ENCODE peak calls at places on chromosomes 12 and 14, in seven cellular contexts. S, U, Q, M, O, C and T are unnamed samples.

GRCh38 chr12:57803317-57803893 is 15.1 kb downstream of the AVIL start:
- DNase-seq in S (peak), U (peak), Q (no peak), M (peak), O (no peak), C (peak), T (peak)

GRCh38 chr12:42356344-42356743 is 30.4 kb downstream of the PPHLN1 start:
- DNase-seq in S (no peak), U (no peak), Q (no peak), M (no peak), O (no peak), C (no peak), T (no peak)

GRCh38 chr12:89470741-89471504 is 53.7 kb downstream of the GALNT4 start:
- DNase-seq in S (peak), U (peak), Q (no peak), M (peak), O (no peak), C (peak), T (peak)

GRCh38 chr12:83575326-83575725 is 888.6 kb downstream of the TMTC2 start:
- DNase-seq in S (no peak), U (peak), Q (no peak), M (peak), O (no peak), C (no peak), T (no peak)

GRCh38 chr14:105251920-105252319 is 3.6 kb downstream of the BTBD6 start:
- DNase-seq in S (no peak), U (no peak), Q (no peak), M (no peak), O (peak), C (no peak), T (no peak)

GRCh38 chr14:56854325-56854724 is 44.0 kb upstream of the OTX2 start:
- DNase-seq in S (no peak), U (no peak), Q (no peak), M (no peak), O (no peak), C (no peak), T (no peak)

GRCh38 chr12:64389154-64389553 is 1.4 kb downstream of the C12orf56 start:
- DNase-seq in S (no peak), U (no peak), Q (no peak), M (no peak), O (no peak), C (no peak), T (no peak)

GRCh38 chr14:74324945-74325361 is 22.2 kb upstream of the ABCD4 start:
- DNase-seq in S (peak), U (peak), Q (no peak), M (peak), O (no peak), C (peak), T (peak)

GRCh38 chr12:14995583-14996425 is 23.0 kb downstream of the PDE6H start:
- DNase-seq in S (peak), U (peak), Q (peak), M (peak), O (no peak), C (peak), T (peak)

GRCh38 chr14:31243860-31244259 is 36.3 kb upstream of the HECTD1 start:
- DNase-seq in S (no peak), U (peak), Q (no peak), M (no peak), O (no peak), C (no peak), T (no peak)

GRCh38 chr12:53820503-53820902 is 68.7 kb upstream of the CISTR start:
- DNase-seq in S (peak), U (no peak), Q (no peak), M (peak), O (no peak), C (no peak), T (peak)

GRCh38 chr12:104588048-104588942 is 131.5 kb downstream of the CHST11 start:
- DNase-seq in S (peak), U (peak), Q (no peak), M (peak), O (no peak), C (no peak), T (peak)

GRCh38 chr12:92779902-92780301 is 77.1 kb downstream of the PLEKHG7 start:
- DNase-seq in S (peak), U (no peak), Q (no peak), M (peak), O (no peak), C (no peak), T (no peak)

GRCh38 chr12:46179693-46180452 is 89.0 kb downstream of the SLC38A1 start:
- DNase-seq in S (no peak), U (peak), Q (no peak), M (no peak), O (no peak), C (peak), T (no peak)

GRCh38 chr12:94536040-94536965 is 76.6 kb upstream of the CEP83 start:
- DNase-seq in S (no peak), U (no peak), Q (no peak), M (no peak), O (no peak), C (no peak), T (no peak)

GRCh38 chr12:120858306-120859088 is 45.7 kb downstream of the SPPL3 start:
- DNase-seq in S (no peak), U (no peak), Q (no peak), M (no peak), O (no peak), C (no peak), T (no peak)

GRCh38 chr12:18146375-18146774 is 56.4 kb upstream of the RERGL start:
- DNase-seq in S (no peak), U (no peak), Q (no peak), M (peak), O (no peak), C (no peak), T (no peak)

GRCh38 chr14:32697114-32697513 is 241.6 kb upstream of the NPAS3 start:
- DNase-seq in S (no peak), U (no peak), Q (no peak), M (no peak), O (no peak), C (no peak), T (no peak)